ENCODE peak calls at places on chromosomes 6 and 20, in nine cellular contexts. G, X, C, J, W, A, L, N and D are unnamed samples.

GRCh38 chr6:37540390-37540789 is 40.7 kb upstream of the CCDC167 start:
- DNase-seq in G (no peak), X (no peak), C (no peak), J (no peak), W (no peak), A (no peak), L (no peak), N (no peak), D (no peak)

GRCh38 chr6:163729127-163729872 is 314.8 kb downstream of the QKI start:
- DNase-seq in G (no peak), X (no peak), C (peak), J (no peak), W (no peak), A (no peak), L (no peak), N (no peak), D (no peak)

GRCh38 chr6:22068561-22069346 is 228.1 kb downstream of the PRL start:
- DNase-seq in G (no peak), X (no peak), C (no peak), J (no peak), W (no peak), A (no peak), L (no peak), N (no peak), D (no peak)

GRCh38 chr20:35117148-35117547 is 24.5 kb upstream of the TRPC4AP start:
- DNase-seq in G (no peak), X (no peak), C (peak), J (no peak), W (no peak), A (no peak), L (peak), N (no peak), D (no peak)

GRCh38 chr6:105509506-105510331 is 106.8 kb upstream of the PREP start:
- DNase-seq in G (no peak), X (no peak), C (no peak), J (no peak), W (no peak), A (peak), L (peak), N (no peak), D (peak)

GRCh38 chr20:62524486-62524885 is 48.7 kb upstream of the GATA5 start:
- DNase-seq in G (no peak), X (no peak), C (no peak), J (no peak), W (no peak), A (no peak), L (no peak), N (no peak), D (no peak)

GRCh38 chr6:296151-297122 is 4.2 kb downstream of the DUSP22 start:
- DNase-seq in G (no peak), X (peak), C (no peak), J (no peak), W (no peak), A (no peak), L (peak), N (peak), D (no peak)

GRCh38 chr6:36852481-36853147 is 13.4 kb upstream of the CPNE5 start:
- DNase-seq in G (no peak), X (no peak), C (no peak), J (no peak), W (peak), A (peak), L (peak), N (no peak), D (peak)

GRCh38 chr6:155247618-155248017 is 16.2 kb upstream of the CLDN20 start:
- DNase-seq in G (no peak), X (no peak), C (peak), J (no peak), W (peak), A (peak), L (peak), N (no peak), D (peak)

GRCh38 chr6:149855040-149855654 is 9.0 kb downstream of the LRP11 start:
- DNase-seq in G (no peak), X (no peak), C (peak), J (no peak), W (peak), A (peak), L (peak), N (no peak), D (peak)

GRCh38 chr6:56357616-56358373 is 110.4 kb upstream of the COL21A1 start:
- DNase-seq in G (no peak), X (no peak), C (no peak), J (no peak), W (no peak), A (peak), L (no peak), N (no peak), D (peak)

GRCh38 chr6:111482236-111482958 is 621 bp downstream of the REV3L start:
- DNase-seq in G (peak), X (no peak), C (peak), J (peak), W (peak), A (peak), L (peak), N (peak), D (peak)

GRCh38 chr6:88614306-88614877 is 349.0 kb downstream of the RNGTT start:
- DNase-seq in G (no peak), X (no peak), C (no peak), J (no peak), W (no peak), A (no peak), L (no peak), N (no peak), D (no peak)

GRCh38 chr6:39821014-39821738 is 29.0 kb downstream of the DAAM2 start:
- DNase-seq in G (no peak), X (no peak), C (no peak), J (no peak), W (no peak), A (no peak), L (no peak), N (no peak), D (no peak)

GRCh38 chr20:46030290-46031013 is 1.4 kb downstream of the SLC12A5 start:
- DNase-seq in G (no peak), X (no peak), C (peak), J (peak), W (no peak), A (no peak), L (no peak), N (no peak), D (no peak)

GRCh38 chr6:1870267-1870666 is 260.6 kb downstream of the FOXC1 start:
- DNase-seq in G (no peak), X (no peak), C (no peak), J (no peak), W (no peak), A (no peak), L (no peak), N (no peak), D (no peak)

GRCh38 chr6:45689926-45690615 is 312.3 kb upstream of the SUPT3H start:
- DNase-seq in G (no peak), X (no peak), C (no peak), J (no peak), W (no peak), A (no peak), L (peak), N (no peak), D (no peak)

GRCh38 chr6:21305827-21306469 is 287.6 kb upstream of the SOX4 start:
- DNase-seq in G (no peak), X (no peak), C (no peak), J (no peak), W (peak), A (peak), L (peak), N (no peak), D (no peak)

GRCh38 chr6:164095056-164095455 is 680.5 kb downstream of the QKI start:
- DNase-seq in G (no peak), X (peak), C (no peak), J (no peak), W (peak), A (peak), L (no peak), N (no peak), D (no peak)

GRCh38 chr6:134512946-134513345 is 195.0 kb upstream of the SGK1 start:
- DNase-seq in G (no peak), X (peak), C (no peak), J (no peak), W (no peak), A (no peak), L (no peak), N (no peak), D (no peak)

GRCh38 chr20:59560588-59561227 is 43.6 kb upstream of the PHACTR3 start:
- DNase-seq in G (no peak), X (peak), C (no peak), J (no peak), W (peak), A (peak), L (peak), N (no peak), D (peak)

GRCh38 chr6:168103036-168103830 is 24.2 kb upstream of the FRMD1 start:
- DNase-seq in G (no peak), X (no peak), C (peak), J (no peak), W (no peak), A (no peak), L (no peak), N (no peak), D (no peak)

GRCh38 chr20:53643031-53643832 is 49.6 kb upstream of the ZNF217 start:
- DNase-seq in G (peak), X (no peak), C (peak), J (no peak), W (peak), A (peak), L (peak), N (peak), D (peak)

GRCh38 chr6:12719017-12719416 is 2.5 kb downstream of the PHACTR1 start:
- DNase-seq in G (no peak), X (no peak), C (no peak), J (no peak), W (no peak), A (no peak), L (no peak), N (no peak), D (no peak)

GRCh38 chr6:5025911-5026819 is 22.3 kb upstream of the RPP40 start:
- DNase-seq in G (no peak), X (no peak), C (no peak), J (peak), W (no peak), A (peak), L (peak), N (no peak), D (peak)

GRCh38 chr6:3359091-3359752 is 97.6 kb downstream of the SLC22A23 start:
- DNase-seq in G (no peak), X (no peak), C (no peak), J (no peak), W (no peak), A (peak), L (no peak), N (no peak), D (no peak)

GRCh38 chr6:125142614-125143013 is 11.0 kb upstream of the TPD52L1 start:
- DNase-seq in G (no peak), X (no peak), C (no peak), J (no peak), W (no peak), A (peak), L (peak), N (no peak), D (no peak)